ENCODE peak calls at places on chromosomes 4 and X, in ten cellular contexts. One of them, this sample, is unnamed.

GRCh38 chrX:119008122-119008744 is 33.8 kb downstream of the LONRF3 start:
- DNase-seq in kidney tubule cell: peak
- DNase-seq in epithelial cell of esophagus: peak
- DNase-seq in cerebellar cortex: no peak
- DNase-seq in heart left ventricle: no peak
- DNase-seq in PC-3: peak
- DNase-seq in left cardiac atrium: peak
- DNase-seq in NCI-H1092: no peak
- DNase-seq in nephron progenitor cell: peak
- DNase-seq in HEK293T: peak
- DNase-seq in this sample: peak

GRCh38 chr4:2058264-2059033 is 678 bp upstream of the NAT8L start:
- DNase-seq in kidney tubule cell: no peak
- DNase-seq in epithelial cell of esophagus: no peak
- DNase-seq in cerebellar cortex: peak
- DNase-seq in heart left ventricle: no peak
- DNase-seq in PC-3: no peak
- DNase-seq in left cardiac atrium: no peak
- DNase-seq in NCI-H1092: no peak
- DNase-seq in nephron progenitor cell: peak
- DNase-seq in HEK293T: peak
- DNase-seq in this sample: peak

GRCh38 chr4:154781126-154781982 is at the start of gene RBM46:
- DNase-seq in kidney tubule cell: no peak
- DNase-seq in epithelial cell of esophagus: no peak
- DNase-seq in cerebellar cortex: no peak
- DNase-seq in heart left ventricle: no peak
- DNase-seq in PC-3: no peak
- DNase-seq in left cardiac atrium: peak
- DNase-seq in NCI-H1092: no peak
- DNase-seq in nephron progenitor cell: no peak
- DNase-seq in HEK293T: no peak
- DNase-seq in this sample: no peak

GRCh38 chrX:91434351-91435168 is at the start of gene PABPC5:
- DNase-seq in kidney tubule cell: peak
- DNase-seq in epithelial cell of esophagus: peak
- DNase-seq in cerebellar cortex: peak
- DNase-seq in heart left ventricle: peak
- DNase-seq in PC-3: peak
- DNase-seq in left cardiac atrium: peak
- DNase-seq in NCI-H1092: no peak
- DNase-seq in nephron progenitor cell: peak
- DNase-seq in HEK293T: no peak
- DNase-seq in this sample: peak

GRCh38 chrX:84219551-84219950 is 31.6 kb upstream of the RPS6KA6 start:
- DNase-seq in kidney tubule cell: peak
- DNase-seq in epithelial cell of esophagus: peak
- DNase-seq in cerebellar cortex: no peak
- DNase-seq in heart left ventricle: no peak
- DNase-seq in PC-3: no peak
- DNase-seq in left cardiac atrium: no peak
- DNase-seq in NCI-H1092: no peak
- DNase-seq in nephron progenitor cell: no peak
- DNase-seq in HEK293T: no peak
- DNase-seq in this sample: no peak

GRCh38 chr4:5798447-5798846 is 87.4 kb downstream of the EVC start:
- DNase-seq in kidney tubule cell: peak
- DNase-seq in epithelial cell of esophagus: no peak
- DNase-seq in cerebellar cortex: no peak
- DNase-seq in heart left ventricle: peak
- DNase-seq in PC-3: no peak
- DNase-seq in left cardiac atrium: no peak
- DNase-seq in NCI-H1092: no peak
- DNase-seq in nephron progenitor cell: no peak
- DNase-seq in HEK293T: no peak
- DNase-seq in this sample: no peak

GRCh38 chr4:176302283-176303275 is 17.2 kb upstream of the SPCS3 start:
- DNase-seq in kidney tubule cell: peak
- DNase-seq in epithelial cell of esophagus: peak
- DNase-seq in cerebellar cortex: no peak
- DNase-seq in heart left ventricle: no peak
- DNase-seq in PC-3: peak
- DNase-seq in left cardiac atrium: no peak
- DNase-seq in NCI-H1092: no peak
- DNase-seq in nephron progenitor cell: no peak
- DNase-seq in HEK293T: no peak
- DNase-seq in this sample: no peak

GRCh38 chr4:39730067-39730466 is 32.1 kb downstream of the UBE2K start:
- DNase-seq in kidney tubule cell: peak
- DNase-seq in epithelial cell of esophagus: peak
- DNase-seq in cerebellar cortex: no peak
- DNase-seq in heart left ventricle: no peak
- DNase-seq in PC-3: no peak
- DNase-seq in left cardiac atrium: no peak
- DNase-seq in NCI-H1092: no peak
- DNase-seq in nephron progenitor cell: no peak
- DNase-seq in HEK293T: no peak
- DNase-seq in this sample: no peak

GRCh38 chr4:168019019-168019651 is 73.2 kb upstream of the ANXA10 start:
- DNase-seq in kidney tubule cell: no peak
- DNase-seq in epithelial cell of esophagus: peak
- DNase-seq in cerebellar cortex: no peak
- DNase-seq in heart left ventricle: no peak
- DNase-seq in PC-3: peak
- DNase-seq in left cardiac atrium: no peak
- DNase-seq in NCI-H1092: no peak
- DNase-seq in nephron progenitor cell: no peak
- DNase-seq in HEK293T: no peak
- DNase-seq in this sample: no peak

GRCh38 chrX:118730500-118731247 is 3.3 kb downstream of the IL13RA1 start:
- DNase-seq in kidney tubule cell: peak
- DNase-seq in epithelial cell of esophagus: peak
- DNase-seq in cerebellar cortex: no peak
- DNase-seq in heart left ventricle: no peak
- DNase-seq in PC-3: peak
- DNase-seq in left cardiac atrium: no peak
- DNase-seq in NCI-H1092: no peak
- DNase-seq in nephron progenitor cell: no peak
- DNase-seq in HEK293T: no peak
- DNase-seq in this sample: no peak

GRCh38 chrX:20352935-20353336 is 86.2 kb upstream of the RPS6KA3 start:
- DNase-seq in kidney tubule cell: no peak
- DNase-seq in epithelial cell of esophagus: no peak
- DNase-seq in cerebellar cortex: no peak
- DNase-seq in heart left ventricle: no peak
- DNase-seq in PC-3: no peak
- DNase-seq in left cardiac atrium: no peak
- DNase-seq in NCI-H1092: no peak
- DNase-seq in nephron progenitor cell: no peak
- DNase-seq in HEK293T: no peak
- DNase-seq in this sample: no peak

GRCh38 chrX:148530464-148531077 is 30.2 kb downstream of the AFF2 start:
- DNase-seq in kidney tubule cell: peak
- DNase-seq in epithelial cell of esophagus: peak
- DNase-seq in cerebellar cortex: no peak
- DNase-seq in heart left ventricle: no peak
- DNase-seq in PC-3: peak
- DNase-seq in left cardiac atrium: no peak
- DNase-seq in NCI-H1092: no peak
- DNase-seq in nephron progenitor cell: no peak
- DNase-seq in HEK293T: no peak
- DNase-seq in this sample: no peak

GRCh38 chrX:23902419-23902818 is 5.3 kb downstream of the APOO start:
- DNase-seq in kidney tubule cell: peak
- DNase-seq in epithelial cell of esophagus: peak
- DNase-seq in cerebellar cortex: peak
- DNase-seq in heart left ventricle: no peak
- DNase-seq in PC-3: peak
- DNase-seq in left cardiac atrium: no peak
- DNase-seq in NCI-H1092: no peak
- DNase-seq in nephron progenitor cell: no peak
- DNase-seq in HEK293T: peak
- DNase-seq in this sample: peak

GRCh38 chr4:73599182-73599581 is 21.1 kb downstream of the RASSF6 start:
- DNase-seq in kidney tubule cell: peak
- DNase-seq in epithelial cell of esophagus: peak
- DNase-seq in cerebellar cortex: no peak
- DNase-seq in heart left ventricle: no peak
- DNase-seq in PC-3: peak
- DNase-seq in left cardiac atrium: no peak
- DNase-seq in NCI-H1092: no peak
- DNase-seq in nephron progenitor cell: no peak
- DNase-seq in HEK293T: no peak
- DNase-seq in this sample: no peak